ENCODE peak calls at places on chromosomes 11 and 22, in six cellular contexts. U is Peyer's patch, L is PC-3, R is ovary, M is neural progenitor cell, S is HepG2. P is an unnamed sample.

GRCh38 chr11:1034001-1034400 is 2.5 kb downstream of the MUC6 start:
- DNase-seq in U (no peak), L (no peak), R (no peak), M (no peak), S (no peak), P (no peak)

GRCh38 chr22:43154887-43155536 is 3.7 kb downstream of the TSPO start:
- DNase-seq in U (no peak), L (no peak), R (no peak), M (no peak), S (no peak), P (no peak)

GRCh38 chr11:111765320-111765983 is 737 bp downstream of the PPP2R1B start:
- DNase-seq in U (no peak), L (peak; percentile 35), R (no peak), M (no peak), S (no peak), P (no peak)

GRCh38 chr11:62974848-62975522 is 9.8 kb downstream of the SLC22A6 start:
- DNase-seq in U (peak; percentile 85), L (peak; percentile 55), R (no peak), M (peak; percentile 67), S (peak; percentile 6), P (peak; percentile 83)

GRCh38 chr22:17214416-17215043 is 4.7 kb downstream of the ADA2 start:
- DNase-seq in U (no peak), L (no peak), R (no peak), M (no peak), S (no peak), P (no peak)

GRCh38 chr11:86247608-86248007 is 3.1 kb downstream of the EED start:
- DNase-seq in U (no peak), L (peak; percentile 73), R (no peak), M (no peak), S (no peak), P (no peak)

GRCh38 chr11:73950869-73951710 is at the start of gene DNAJB13:
- DNase-seq in U (no peak), L (peak; percentile 70), R (no peak), M (peak; percentile 85), S (peak; percentile 77), P (peak; percentile 88)

GRCh38 chr11:44526438-44526837 is 39.0 kb upstream of the CD82 start:
- DNase-seq in U (no peak), L (no peak), R (no peak), M (no peak), S (no peak), P (peak; percentile 71)

GRCh38 chr22:35039625-35040024 is 26.3 kb upstream of the ISX start:
- DNase-seq in U (no peak), L (no peak), R (no peak), M (no peak), S (no peak), P (no peak)

DNA sequence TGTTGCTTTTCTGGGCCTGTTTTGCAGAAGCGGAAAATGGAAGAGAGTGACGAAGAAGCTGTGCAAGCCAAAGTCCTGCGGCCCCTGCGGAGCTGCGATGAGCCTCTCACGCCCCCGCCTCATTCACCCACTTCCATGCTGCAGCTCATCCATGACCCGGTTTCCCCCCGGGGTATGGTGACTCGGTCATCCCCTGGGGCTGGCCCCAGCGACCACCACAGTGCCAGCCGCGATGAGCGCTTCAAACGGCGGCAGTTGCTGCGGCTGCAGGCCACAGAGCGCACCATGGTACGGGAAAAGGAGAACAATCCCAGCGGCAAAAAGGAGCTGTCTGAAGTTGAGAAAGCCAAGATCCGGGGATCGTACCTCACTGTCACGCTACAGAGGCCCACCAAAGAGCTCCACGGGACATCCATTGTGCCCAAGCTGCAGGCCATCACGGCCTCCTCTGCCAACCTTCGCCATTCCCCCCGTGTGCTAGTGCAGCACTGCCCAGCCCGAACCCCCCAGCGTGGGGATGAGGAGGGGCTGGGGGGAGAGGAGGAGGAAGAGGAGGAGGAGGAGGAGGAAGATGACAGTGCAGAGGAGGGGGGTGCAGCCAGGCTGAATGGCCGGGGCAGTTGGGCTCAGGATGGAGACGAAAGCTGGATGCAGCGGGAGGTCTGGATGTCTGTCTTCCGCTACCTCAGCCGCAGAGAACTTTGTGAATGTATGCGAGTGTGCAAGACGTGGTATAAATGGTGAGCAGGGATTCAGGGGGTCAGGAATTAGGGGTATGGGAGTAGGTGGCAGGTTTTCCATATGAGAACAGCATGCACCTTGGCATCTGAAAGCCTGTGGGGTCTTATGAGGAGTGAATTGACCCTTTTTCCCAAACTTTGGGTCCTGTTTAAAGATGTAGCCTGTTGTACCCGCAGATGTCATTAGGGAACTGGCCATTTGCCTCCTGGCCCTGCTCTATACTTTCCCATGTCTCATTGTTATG is 15.9 kb upstream of the GRK2 start:
- DNase-seq in U (no peak), L (no peak), R (no peak), M (no peak), S (no peak), P (no peak)
- H3K36me3 ChIP-seq in U (peaks cover 9% of the 10 kb centered on the region), L (peaks cover 93% of the 10 kb centered on the region), R (no peaks in the 10 kb centered on the region), M (peaks cover 24% of the 10 kb centered on the region), S (peaks cover 93% of the 10 kb centered on the region), P (peaks cover 83% of the 10 kb centered on the region)

GRCh38 chr11:72001255-72001654 is 2.5 kb downstream of the IL18BP start:
- DNase-seq in U (no peak), L (no peak), R (no peak), M (no peak), S (no peak), P (no peak)

GRCh38 chr11:71998649-71999310 is at the start of gene IL18BP:
- DNase-seq in U (no peak), L (no peak), R (no peak), M (no peak), S (no peak), P (no peak)

GRCh38 chr11:71999360-71999759 is 651 bp downstream of the IL18BP start:
- DNase-seq in U (no peak), L (no peak), R (no peak), M (no peak), S (no peak), P (no peak)

GRCh38 chr11:72000591-72000867 is 1.8 kb downstream of the IL18BP start:
- DNase-seq in U (no peak), L (no peak), R (no peak), M (no peak), S (no peak), P (no peak)

DNA sequence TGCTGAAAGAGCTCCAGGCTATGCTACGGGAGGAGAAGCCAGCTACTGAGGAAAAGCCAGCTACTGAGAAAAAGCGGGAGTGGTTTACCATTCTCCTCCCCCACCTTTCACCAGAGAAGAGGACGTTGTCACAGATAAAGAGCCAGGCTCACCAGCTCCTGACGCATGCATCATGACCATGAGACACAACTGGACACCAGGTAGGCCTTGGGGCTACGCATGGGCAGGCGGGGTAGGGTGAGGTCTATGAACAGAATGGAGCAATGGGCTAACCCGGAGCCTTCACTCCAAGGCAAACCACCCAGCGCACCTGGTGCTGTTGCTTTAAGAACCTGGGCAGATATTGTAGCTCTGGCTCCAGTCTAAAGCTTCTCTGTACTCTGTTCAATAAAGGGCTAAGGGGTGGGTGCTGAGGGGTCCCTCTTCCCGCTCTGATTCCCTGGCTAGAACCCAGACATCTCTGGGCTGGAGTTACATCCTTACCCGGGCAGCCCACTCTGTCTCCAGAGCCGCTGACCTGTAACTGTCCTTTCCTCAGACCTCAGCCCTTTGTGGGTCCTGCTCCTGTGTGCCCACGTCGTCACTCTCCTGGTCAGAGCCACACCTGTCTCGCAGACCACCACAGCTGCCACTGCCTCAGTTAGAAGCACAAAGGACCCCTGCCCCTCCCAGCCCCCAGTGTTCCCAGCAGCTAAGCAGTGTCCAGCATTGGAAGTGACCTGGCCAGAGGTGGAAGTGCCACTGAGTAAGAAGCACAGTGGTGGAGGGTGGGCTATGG is 1.3 kb downstream of the IL18BP start:
- DNase-seq in U (no peak), L (no peak), R (no peak), M (no peak), S (no peak), P (no peak)
- H3K36me3 ChIP-seq in U (no peaks in the 10 kb centered on the region), L (peaks cover 26% of the 10 kb centered on the region), R (no peaks in the 10 kb centered on the region), M (no peaks in the 10 kb centered on the region), S (peaks cover 66% of the 10 kb centered on the region), P (peaks cover 21% of the 10 kb centered on the region)

GRCh38 chr11:68759991-68760390 is 8.7 kb upstream of the TESMIN start:
- DNase-seq in U (no peak), L (no peak), R (no peak), M (peak; percentile 42), S (no peak), P (no peak)
- H3K36me3 ChIP-seq in U (no peaks in the 10 kb centered on the region), L (peaks cover 31% of the 10 kb centered on the region), R (no peaks in the 10 kb centered on the region), M (no peaks in the 10 kb centered on the region), S (peaks cover 3% of the 10 kb centered on the region), P (peaks cover 1% of the 10 kb centered on the region)

GRCh38 chr11:19352736-19353110 is 112.0 kb upstream of the E2F8 start:
- DNase-seq in U (no peak), L (no peak), R (no peak), M (no peak), S (no peak), P (no peak)
- H3K36me3 ChIP-seq in U (no peaks in the 10 kb centered on the region), L (no peaks in the 10 kb centered on the region), R (no peaks in the 10 kb centered on the region), M (no peaks in the 10 kb centered on the region), S (no peaks in the 10 kb centered on the region), P (no peaks in the 10 kb centered on the region)

GRCh38 chr22:29815580-29815979 is 22.5 kb downstream of the ASCC2 start:
- DNase-seq in U (no peak), L (no peak), R (no peak), M (no peak), S (no peak), P (no peak)

GRCh38 chr22:29813563-29813962 is 24.5 kb downstream of the ASCC2 start:
- DNase-seq in U (no peak), L (peak; percentile 55), R (no peak), M (no peak), S (no peak), P (peak; percentile 56)

GRCh38 chr22:29816128-29816527 is 21.9 kb downstream of the ASCC2 start:
- DNase-seq in U (no peak), L (no peak), R (peak; percentile 44), M (no peak), S (no peak), P (no peak)

GRCh38 chr22:29813126-29813525 is 24.9 kb downstream of the ASCC2 start:
- DNase-seq in U (no peak), L (no peak), R (no peak), M (no peak), S (no peak), P (no peak)

GRCh38 chr22:29814003-29814402 is 24.1 kb downstream of the ASCC2 start:
- DNase-seq in U (no peak), L (peak; percentile 29), R (no peak), M (no peak), S (no peak), P (no peak)
- H3K36me3 ChIP-seq in U (no peaks in the 10 kb centered on the region), L (peaks cover 14% of the 10 kb centered on the region), R (no peaks in the 10 kb centered on the region), M (no peaks in the 10 kb centered on the region), S (peaks cover 52% of the 10 kb centered on the region), P (peaks cover 11% of the 10 kb centered on the region)

DNA sequence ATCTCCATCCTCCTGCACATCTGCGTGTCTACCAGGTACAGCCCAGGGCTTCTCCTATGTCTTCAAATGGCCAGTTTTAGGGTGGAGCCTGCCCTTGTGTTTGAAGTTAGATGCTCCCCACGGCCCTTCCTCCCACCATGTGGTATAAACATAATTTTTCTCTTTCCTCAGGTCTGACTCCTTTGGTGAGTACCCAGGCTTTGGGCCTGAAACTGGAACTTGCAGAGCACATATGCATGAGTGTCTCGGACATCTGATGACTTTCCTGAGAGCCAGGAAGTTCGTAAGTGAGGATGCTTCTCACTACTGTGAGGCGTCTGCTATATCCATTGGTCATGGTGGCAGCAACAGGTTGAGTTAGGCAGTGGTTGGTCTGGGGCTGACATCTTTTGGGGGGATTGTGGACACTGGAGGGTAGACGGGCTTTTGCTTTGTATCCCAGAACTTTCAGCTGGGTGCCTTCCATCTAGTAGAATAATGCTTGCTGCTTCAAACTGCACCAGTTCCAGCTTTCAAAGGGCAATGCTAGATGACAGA is 16.2 kb downstream of the CSRP3 start:
- DNase-seq in U (no peak), L (no peak), R (no peak), M (no peak), S (no peak), P (no peak)
- H3K36me3 ChIP-seq in U (no peaks in the 10 kb centered on the region), L (no peaks in the 10 kb centered on the region), R (no peaks in the 10 kb centered on the region), M (no peaks in the 10 kb centered on the region), S (no peaks in the 10 kb centered on the region), P (no peaks in the 10 kb centered on the region)